ENCODE peak calls at places on chromosome 6, in four cellular contexts. Y, O, X and K are unnamed samples.
A peak's percentile ranks its signal among the peaks of the same experiment; 100 is the strongest.

GRCh38 chr6:81331526-81331925 is 421.0 kb downstream of the TENT5A start:
- DNase-seq in Y (no peak), O (no peak), X (no peak), K (no peak)

GRCh38 chr6:45967363-45967762 is 48.3 kb downstream of the CLIC5 start:
- DNase-seq in Y (no peak), O (no peak), X (no peak), K (no peak)

GRCh38 chr6:41355952-41356351 is 20.5 kb downstream of the NCR2 start:
- DNase-seq in Y (no peak), O (no peak), X (no peak), K (no peak)

GRCh38 chr6:169575365-169575764 is 126.5 kb downstream of the WDR27 start:
- DNase-seq in Y (no peak), O (no peak), X (no peak), K (no peak)

GRCh38 chr6:138966870-138967269 is 21.2 kb downstream of the REPS1 start:
- DNase-seq in Y (no peak), O (no peak), X (no peak), K (no peak)

GRCh38 chr6:130129781-130130246 is 92.9 kb downstream of the SAMD3 start:
- DNase-seq in Y (no peak), O (no peak), X (no peak), K (no peak)

GRCh38 chr6:31582230-31582601 is at the start of gene LTB:
- DNase-seq in Y (no peak), O (no peak), X (no peak), K (no peak)

GRCh38 chr6:69994251-69994650 is 127.9 kb downstream of the COL19A1 start:
- DNase-seq in Y (no peak), O (no peak), X (no peak), K (no peak)

GRCh38 chr6:26240157-26240980 is 124.6 kb upstream of the BTN3A2 start:
- DNase-seq in Y (no peak), O (peak; percentile 89), X (no peak), K (peak; percentile 81)

GRCh38 chr6:71855406-71855805 is 30.9 kb upstream of the RIMS1 start:
- DNase-seq in Y (peak; percentile 0), O (no peak), X (no peak), K (no peak)

GRCh38 chr6:31005249-31006020 is 4.8 kb upstream of the MUC22 start:
- DNase-seq in Y (no peak), O (no peak), X (no peak), K (no peak)

GRCh38 chr6:40923326-40923725 is 115.7 kb downstream of the UNC5CL start:
- DNase-seq in Y (no peak), O (no peak), X (no peak), K (no peak)

GRCh38 chr6:131816869-131817268 is 9.0 kb downstream of the ENPP1 start:
- DNase-seq in Y (no peak), O (no peak), X (no peak), K (no peak)

GRCh38 chr6:30515106-30515505 is 25.8 kb downstream of the HLA-E start:
- DNase-seq in Y (no peak), O (no peak), X (no peak), K (no peak)

GRCh38 chr6:6559994-6560393 is 28.5 kb upstream of the LY86 start:
- DNase-seq in Y (no peak), O (no peak), X (no peak), K (no peak)

GRCh38 chr6:19209202-19209601 is 628.0 kb upstream of the ID4 start:
- DNase-seq in Y (no peak), O (no peak), X (no peak), K (no peak)

GRCh38 chr6:128421788-128422187 is 98.6 kb downstream of the PTPRK start:
- DNase-seq in Y (peak; percentile 56), O (no peak), X (no peak), K (no peak)

DNA sequence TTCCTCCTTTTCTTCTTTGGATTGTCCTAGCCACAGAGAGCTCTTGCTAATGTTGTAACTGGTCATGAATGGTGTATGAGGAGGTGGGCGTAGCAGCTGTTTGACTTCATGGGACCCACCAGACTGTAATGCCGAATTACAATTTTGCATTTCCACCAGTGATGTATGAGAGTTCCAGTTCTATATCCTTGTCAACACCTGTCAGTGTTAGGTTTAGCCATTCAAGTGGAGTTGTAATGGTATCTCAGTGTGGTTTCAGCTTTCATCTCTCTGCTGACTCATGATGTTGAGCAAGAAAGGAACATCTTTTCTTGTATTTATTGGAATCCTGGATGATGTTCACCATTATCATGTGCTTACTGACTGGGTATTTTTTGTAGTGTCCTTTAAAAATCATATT is 5.1 kb downstream of the IGF2R start:
- DNase-seq in Y (peak; percentile 64), O (no peak), X (no peak), K (no peak)
- TF ChIP-seq ETV6 in Y (no peak), O (no peak), X (no peak), K (no peak)

GRCh38 chr6:43202451-43202850 is 20.5 kb downstream of the CUL9 start:
- DNase-seq in Y (no peak), O (no peak), X (no peak), K (no peak)

GRCh38 chr6:43204271-43205105 is 22.5 kb downstream of the CUL9 start:
- DNase-seq in Y (no peak), O (no peak), X (no peak), K (no peak)

GRCh38 chr6:43200541-43200940 is 18.5 kb downstream of the CUL9 start:
- DNase-seq in Y (no peak), O (no peak), X (no peak), K (no peak)

GRCh38 chr6:43203718-43204095 is 21.7 kb downstream of the CUL9 start:
- DNase-seq in Y (no peak), O (no peak), X (no peak), K (no peak)

GRCh38 chr6:43203029-43203717 is 21.2 kb downstream of the CUL9 start:
- DNase-seq in Y (no peak), O (no peak), X (no peak), K (no peak)
- TF ChIP-seq CREB1 in Y (no peak), O (no peak), X (no peak), K (no peak)

DNA sequence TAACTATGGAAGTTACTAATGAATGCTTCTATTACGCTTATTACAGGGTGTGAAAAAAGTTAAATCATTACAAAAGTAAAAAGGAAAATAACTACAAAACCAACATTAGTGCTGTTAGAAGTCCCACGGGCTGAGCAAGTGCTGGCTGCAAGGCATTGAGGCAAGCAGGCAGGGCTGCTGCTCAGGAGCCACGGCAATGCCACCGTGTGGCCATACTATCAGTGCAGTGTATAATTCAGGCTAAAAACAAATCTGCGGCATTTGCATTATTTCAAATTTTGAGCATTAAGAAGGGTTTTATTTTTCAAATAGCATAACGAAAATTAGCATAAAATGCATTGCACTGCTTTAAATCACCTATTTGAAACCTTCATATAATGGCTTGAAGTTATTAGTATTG is 17.1 kb downstream of the IFNGR1 start:
- DNase-seq in Y (no peak), O (no peak), X (no peak), K (no peak)
- TF ChIP-seq CTCF in Y (peak; percentile 28), O (peak; percentile 28), X (peak; percentile 28), K (no peak)

DNA sequence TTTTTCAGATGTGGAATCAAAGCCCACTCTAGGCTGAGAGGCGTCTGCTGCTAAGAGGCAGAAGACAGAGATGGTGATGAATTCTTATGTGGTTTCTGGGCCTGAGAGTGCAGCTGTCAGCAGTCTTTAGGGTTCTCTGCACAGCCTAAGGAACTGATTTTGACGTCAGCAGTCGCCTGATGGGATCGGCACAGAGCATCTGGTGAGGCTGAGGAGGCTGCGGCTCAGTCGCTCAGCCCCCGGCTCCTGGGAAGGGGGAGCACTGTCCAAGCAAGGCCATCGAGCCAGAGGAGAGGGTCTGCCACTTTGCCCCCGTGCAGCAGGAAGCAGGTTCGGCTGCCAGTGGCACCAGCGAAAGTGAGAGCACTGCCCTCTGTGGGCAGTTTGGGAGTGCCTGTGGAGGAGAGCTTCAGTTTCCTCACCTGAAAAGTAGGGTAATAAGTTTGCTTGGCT is 92.5 kb downstream of the TCP11 start:
- DNase-seq in Y (no peak), O (no peak), X (no peak), K (peak; percentile 42)
- TF ChIP-seq ETV6 in Y (no peak), O (no peak), X (no peak), K (no peak)